ENCODE peak calls at places on chromosomes 2 and 18, in six cellular contexts. F is K562, D is A549, A is HepG2, E is GM12878, P is upper lobe of left lung. K is an unnamed sample.

GRCh38 chr2:108936868-108937265 is 52.2 kb downstream of the EDAR start:
- ATAC-seq in F (no peak), D (no peak), A (no peak), E (no peak), P (no peak), K (no peak)

GRCh38 chr2:241793385-241793784 is 15.6 kb upstream of the NEU4 start:
- ATAC-seq in F (no peak), D (no peak), A (no peak), E (no peak), P (no peak), K (no peak)

GRCh38 chr2:134245340-134245984 is 8.4 kb upstream of the MGAT5 start:
- ATAC-seq in F (peak; percentile 89), D (peak; percentile 91), A (peak; percentile 63), E (peak; percentile 65), P (peak; percentile 88), K (peak; percentile 68)

GRCh38 chr2:103810875-103811274 is 1043.0 kb upstream of the POU3F3 start:
- ATAC-seq in F (no peak), D (no peak), A (no peak), E (no peak), P (no peak), K (no peak)

GRCh38 chr2:53635681-53636080 is 131.9 kb upstream of the CHAC2 start:
- ATAC-seq in F (no peak), D (no peak), A (no peak), E (no peak), P (no peak), K (no peak)

GRCh38 chr2:188404341-188405004 is 112.8 kb downstream of the GULP1 start:
- ATAC-seq in F (no peak), D (no peak), A (no peak), E (no peak), P (peak; percentile 28), K (peak; percentile 19)

GRCh38 chr18:79570266-79571201 is 109.1 kb upstream of the CTDP1 start:
- ATAC-seq in F (no peak), D (no peak), A (no peak), E (no peak), P (peak; percentile 71), K (no peak)

GRCh38 chr2:45992021-45992745 is 305.0 kb upstream of the EPAS1 start:
- ATAC-seq in F (no peak), D (peak; percentile 92), A (peak; percentile 88), E (no peak), P (peak; percentile 88), K (peak; percentile 81)

GRCh38 chr2:215950009-215950408 is 63.3 kb downstream of the MREG start:
- ATAC-seq in F (peak; percentile 80), D (peak; percentile 91), A (peak; percentile 73), E (peak; percentile 97), P (peak; percentile 44), K (no peak)

GRCh38 chr2:11299439-11299838 is 45.0 kb downstream of the ROCK2 start:
- ATAC-seq in F (no peak), D (peak; percentile 49), A (peak; percentile 47), E (no peak), P (no peak), K (no peak)

GRCh38 chr2:239196474-239197021 is 204.3 kb downstream of the HDAC4 start:
- ATAC-seq in F (no peak), D (no peak), A (no peak), E (no peak), P (no peak), K (no peak)

GRCh38 chr2:197179744-197180498 is 130.7 kb downstream of the ANKRD44 start:
- ATAC-seq in F (no peak), D (no peak), A (no peak), E (no peak), P (peak; percentile 73), K (peak; percentile 63)

GRCh38 chr2:19456695-19457094 is 98.3 kb upstream of the OSR1 start:
- ATAC-seq in F (no peak), D (no peak), A (no peak), E (no peak), P (no peak), K (no peak)

GRCh38 chr18:48663931-48664847 is 125.4 kb downstream of the CTIF start:
- ATAC-seq in F (peak; percentile 72), D (peak; percentile 69), A (peak; percentile 65), E (peak; percentile 57), P (peak; percentile 77), K (peak; percentile 63)

GRCh38 chr2:233051241-233052149 is 8.6 kb upstream of the INPP5D start:
- ATAC-seq in F (peak; percentile 33), D (no peak), A (no peak), E (no peak), P (peak; percentile 80), K (peak; percentile 84)

GRCh38 chr18:54233228-54233625 is 8.8 kb upstream of the MBD2 start:
- ATAC-seq in F (no peak), D (no peak), A (no peak), E (no peak), P (no peak), K (no peak)

DNA sequence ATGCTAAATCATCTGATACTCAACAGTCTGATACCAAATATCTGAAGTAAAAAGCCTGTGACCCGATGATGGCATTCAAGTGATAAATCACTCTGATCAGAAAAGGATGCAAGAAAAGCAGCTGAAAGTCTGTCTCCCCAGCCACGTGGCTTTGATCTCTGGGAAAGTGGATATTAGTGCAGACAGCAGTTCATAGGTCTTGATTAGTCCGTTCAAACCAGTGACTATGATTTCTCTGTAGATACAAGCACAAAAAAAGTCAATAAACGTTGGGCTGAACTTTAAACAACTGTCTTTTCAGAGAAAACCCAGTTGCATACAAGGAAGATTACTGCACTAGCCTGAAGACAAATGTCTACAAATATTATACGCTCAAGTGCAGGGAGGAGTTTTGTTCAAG is 107.7 kb upstream of the CDC42EP3 start:
- ATAC-seq in F (no peak), D (no peak), A (peak; percentile 36), E (no peak), P (no peak), K (no peak)
- TF ChIP-seq EP300 in F (no peak), D (no peak), A (no peak), E (no peak), P (no peak), K (no peak)

GRCh38 chr2:155298001-155298400 is 599.5 kb downstream of the KCNJ3 start:
- ATAC-seq in F (no peak), D (no peak), A (no peak), E (no peak), P (no peak), K (no peak)
- TF ChIP-seq POLR2A in F (no peak), D (no peak), A (no peak), E (no peak), P (no peak), K (no peak)

DNA sequence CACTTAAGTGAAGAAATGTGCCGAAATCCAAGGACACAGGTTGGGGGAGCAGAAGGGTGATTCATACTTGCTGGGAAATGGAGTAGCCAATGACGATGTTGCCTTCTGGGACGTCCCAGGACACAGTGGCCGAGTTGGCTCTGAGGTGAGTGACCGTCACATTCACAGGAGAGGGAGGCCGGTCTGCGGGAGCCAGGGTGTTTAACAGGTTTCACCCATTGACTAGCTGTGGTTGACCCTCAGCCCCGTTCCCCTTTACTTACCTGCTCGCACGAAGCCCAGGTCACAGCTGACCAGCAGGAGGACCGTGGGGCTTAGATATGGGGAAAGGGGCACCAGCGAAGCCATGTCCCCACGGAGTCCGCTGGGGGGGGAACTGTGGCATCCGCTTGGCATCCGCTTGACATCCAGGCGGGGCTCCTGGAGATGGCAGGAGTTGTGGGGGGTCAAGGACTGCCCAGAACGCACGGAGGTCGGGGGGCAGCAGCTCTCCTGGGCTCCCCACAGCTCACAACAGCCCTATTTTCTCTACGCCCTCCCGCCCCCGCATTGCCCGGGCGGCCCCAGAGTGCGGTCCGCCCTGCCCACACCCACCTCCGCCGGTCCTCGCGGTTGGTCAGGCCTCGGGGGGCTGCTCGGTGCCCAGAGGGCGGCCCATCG is 586 bp downstream of the FNDC4 start:
- ATAC-seq in F (peak; percentile 13), D (peak; percentile 4), A (peak; percentile 9), E (no peak), P (peak; percentile 54), K (peak; percentile 30)
- TF ChIP-seq EP300 in F (no peak), D (no peak), A (peak; percentile 37), E (no peak), P (no peak), K (no peak)

GRCh38 chr2:236569593-236569973 is at the start of gene ACKR3:
- ATAC-seq in F (peak; percentile 54), D (peak; percentile 93), A (peak; percentile 90), E (peak; percentile 92), P (peak; percentile 79), K (peak; percentile 70)
- TF ChIP-seq POLR2A in F (no peak), D (peak; percentile 33), A (no peak), E (peak; percentile 88), P (no peak), K (peak; percentile 63)

GRCh38 chr2:159045545-159046454 is 77.4 kb downstream of the TANC1 start:
- ATAC-seq in F (no peak), D (no peak), A (no peak), E (no peak), P (no peak), K (no peak)
- TF ChIP-seq EP300 in F (no peak), D (no peak), A (no peak), E (no peak), P (no peak), K (no peak)

GRCh38 chr2:207710814-207711740 is at the start of gene CCNYL1:
- ATAC-seq in F (peak; percentile 99), D (peak; percentile 98), A (peak; percentile 96), E (peak; percentile 99), P (peak; percentile 99), K (peak; percentile 99)
- TF ChIP-seq POLR2A in F (peak; percentile 77), D (peak; percentile 41), A (peak; percentile 94), E (peak; percentile 87), P (no peak), K (peak; percentile 82)